ENCODE peak calls at places on chromosome 12, in seven cellular contexts. G, K, T, I, A, M and B are unnamed samples.

GRCh38 chr12:131828671-131829350 is 618 bp downstream of the MMP17 start:
- DNase-seq in G (peak), K (no peak), T (no peak), I (no peak), A (no peak), M (peak), B (no peak)

GRCh38 chr12:45502481-45502880 is 227.0 kb upstream of the ARID2 start:
- DNase-seq in G (no peak), K (no peak), T (no peak), I (no peak), A (no peak), M (no peak), B (no peak)

GRCh38 chr12:79055926-79056674 is 191.5 kb downstream of the SYT1 start:
- DNase-seq in G (no peak), K (no peak), T (peak), I (no peak), A (no peak), M (no peak), B (no peak)

GRCh38 chr12:111056618-111057521 is 136.5 kb upstream of the MYL2 start:
- DNase-seq in G (peak), K (no peak), T (no peak), I (no peak), A (peak), M (peak), B (no peak)

GRCh38 chr12:120688527-120689071 is 1.6 kb downstream of the MLEC start:
- DNase-seq in G (no peak), K (no peak), T (no peak), I (no peak), A (no peak), M (no peak), B (no peak)

GRCh38 chr12:58961166-58961565 is 40.9 kb upstream of the LRIG3 start:
- DNase-seq in G (no peak), K (no peak), T (no peak), I (no peak), A (no peak), M (no peak), B (no peak)

GRCh38 chr12:108349245-108349644 is 10.1 kb upstream of the CMKLR1 start:
- DNase-seq in G (no peak), K (no peak), T (no peak), I (no peak), A (no peak), M (no peak), B (no peak)

GRCh38 chr12:12224240-12224940 is 42.5 kb downstream of the LRP6 start:
- DNase-seq in G (no peak), K (no peak), T (no peak), I (no peak), A (no peak), M (no peak), B (no peak)

GRCh38 chr12:116319851-116320621 is 42.5 kb upstream of the MED13L start:
- DNase-seq in G (peak), K (no peak), T (no peak), I (no peak), A (no peak), M (no peak), B (no peak)
- TF ChIP-seq JUND in G (peak), K (no peak), T (no peak), I (no peak), A (no peak), M (no peak), B (no peak)

GRCh38 chr12:76310110-76310509 is 38.1 kb downstream of the BBS10 start:
- DNase-seq in G (no peak), K (no peak), T (no peak), I (no peak), A (no peak), M (no peak), B (no peak)
- TF ChIP-seq JUND in G (peak), K (no peak), T (no peak), I (no peak), A (no peak), M (no peak), B (no peak)

GRCh38 chr12:93048646-93049045 is 119.6 kb upstream of the EEA1 start:
- DNase-seq in G (no peak), K (no peak), T (no peak), I (peak), A (no peak), M (no peak), B (no peak)

GRCh38 chr12:93047118-93047517 is 118.0 kb upstream of the EEA1 start:
- DNase-seq in G (no peak), K (no peak), T (no peak), I (no peak), A (no peak), M (no peak), B (no peak)

GRCh38 chr12:93050748-93051081 is 121.6 kb upstream of the EEA1 start:
- DNase-seq in G (no peak), K (no peak), T (no peak), I (no peak), A (no peak), M (no peak), B (no peak)

GRCh38 chr12:93054021-93054420 is 124.9 kb upstream of the EEA1 start:
- DNase-seq in G (no peak), K (no peak), T (no peak), I (no peak), A (no peak), M (no peak), B (no peak)

GRCh38 chr12:93050026-93050747 is 121.1 kb upstream of the EEA1 start:
- DNase-seq in G (no peak), K (no peak), T (no peak), I (no peak), A (no peak), M (no peak), B (no peak)
- TF ChIP-seq JUND in G (peak), K (no peak), T (no peak), I (no peak), A (no peak), M (no peak), B (no peak)

DNA sequence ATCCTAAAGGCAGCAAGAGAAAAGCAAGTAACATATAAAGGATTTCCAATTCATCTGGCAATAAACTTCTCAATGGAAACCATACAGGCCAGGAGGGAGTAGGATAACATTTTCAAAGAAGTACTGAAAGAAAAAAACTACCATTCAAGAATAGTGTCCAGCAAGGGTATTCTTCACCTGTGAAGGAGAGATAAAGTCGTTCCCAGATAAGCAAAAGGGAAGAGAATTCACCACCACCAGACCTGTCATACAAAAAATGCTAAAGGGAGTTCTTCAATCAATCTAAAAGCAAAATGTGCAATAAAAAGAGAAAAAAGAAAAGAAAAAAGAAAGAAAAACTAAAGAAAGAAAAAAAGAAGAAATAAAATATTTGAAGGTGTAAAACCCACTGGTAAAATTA is 228.9 kb upstream of the AMIGO2 start:
- DNase-seq in G (no peak), K (no peak), T (no peak), I (no peak), A (no peak), M (no peak), B (no peak)
- TF ChIP-seq JUND in G (no peak), K (no peak), T (no peak), I (no peak), A (no peak), M (no peak), B (no peak)

GRCh38 chr12:57223191-57224165 is 6.0 kb upstream of the SHMT2 start:
- DNase-seq in G (no peak), K (no peak), T (no peak), I (no peak), A (no peak), M (no peak), B (no peak)
- TF ChIP-seq JUND in G (no peak), K (no peak), T (no peak), I (no peak), A (no peak), M (no peak), B (no peak)

DNA sequence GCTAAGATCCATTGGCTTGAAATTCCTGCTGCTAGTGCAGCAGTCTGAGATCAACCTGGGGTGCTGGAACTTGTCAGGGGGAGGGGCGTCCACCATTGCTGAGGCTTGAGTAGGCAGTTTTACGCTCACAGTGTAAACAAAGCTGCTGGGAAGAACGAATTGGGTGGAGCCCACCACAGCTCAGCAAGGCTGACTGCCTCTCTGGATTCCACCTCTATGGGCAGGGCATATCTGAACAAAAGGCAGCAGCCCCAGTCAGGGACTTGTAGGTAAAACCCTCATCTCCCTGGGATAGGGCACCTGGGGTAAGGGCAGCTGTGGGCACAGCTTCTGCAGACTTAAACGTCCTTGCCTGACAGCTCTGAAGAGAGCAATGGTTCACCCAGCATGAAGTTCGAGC is 191.7 kb downstream of the ALG10B start:
- DNase-seq in G (no peak), K (no peak), T (no peak), I (no peak), A (no peak), M (no peak), B (no peak)
- TF ChIP-seq JUND in G (no peak), K (no peak), T (no peak), I (no peak), A (no peak), M (no peak), B (no peak)

GRCh38 chr12:119491814-119492213 is 101.8 kb upstream of the TMEM233 start:
- DNase-seq in G (no peak), K (no peak), T (no peak), I (no peak), A (no peak), M (no peak), B (no peak)

GRCh38 chr12:119486599-119487154 is 106.9 kb upstream of the TMEM233 start:
- DNase-seq in G (peak), K (no peak), T (no peak), I (no peak), A (no peak), M (no peak), B (no peak)
- TF ChIP-seq JUND in G (no peak), K (no peak), T (no peak), I (no peak), A (no peak), M (no peak), B (no peak)

DNA sequence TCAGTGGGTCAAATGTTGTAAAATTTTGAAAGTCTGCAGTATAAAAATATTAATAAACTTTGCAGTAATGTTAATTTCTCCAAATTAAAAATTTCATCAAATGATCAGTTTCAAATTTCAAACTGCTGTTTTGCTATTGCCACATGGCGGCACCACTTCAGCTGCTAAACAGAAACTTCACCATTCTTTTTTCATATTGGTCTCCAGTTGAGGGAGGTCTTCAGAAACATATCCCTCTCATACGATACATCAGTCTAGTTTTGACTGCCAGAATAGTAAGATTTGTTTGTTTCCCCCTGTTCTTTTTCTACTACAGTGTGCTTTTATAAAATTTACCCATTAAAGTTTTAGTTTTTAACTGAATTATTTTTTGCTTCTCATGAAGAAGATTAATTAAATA is 4.2 kb upstream of the TRHDE start:
- DNase-seq in G (no peak), K (no peak), T (no peak), I (no peak), A (no peak), M (no peak), B (peak)
- TF ChIP-seq JUND in G (no peak), K (no peak), T (no peak), I (no peak), A (no peak), M (no peak), B (no peak)

GRCh38 chr12:75877588-75878381 is 153.8 kb downstream of the PHLDA1 start:
- DNase-seq in G (no peak), K (no peak), T (no peak), I (no peak), A (no peak), M (no peak), B (no peak)
- TF ChIP-seq JUND in G (no peak), K (no peak), T (no peak), I (no peak), A (no peak), M (no peak), B (no peak)

GRCh38 chr12:114916531-114916930 is 232.6 kb upstream of the TBX3 start:
- DNase-seq in G (no peak), K (no peak), T (no peak), I (no peak), A (no peak), M (no peak), B (no peak)

GRCh38 chr12:114911196-114911595 is 227.2 kb upstream of the TBX3 start:
- DNase-seq in G (no peak), K (no peak), T (no peak), I (no peak), A (no peak), M (no peak), B (no peak)

GRCh38 chr12:114912811-114913210 is 228.8 kb upstream of the TBX3 start:
- DNase-seq in G (no peak), K (no peak), T (no peak), I (no peak), A (no peak), M (no peak), B (no peak)

GRCh38 chr12:114916124-114916523 is 232.1 kb upstream of the TBX3 start:
- DNase-seq in G (no peak), K (no peak), T (no peak), I (no peak), A (no peak), M (no peak), B (no peak)

GRCh38 chr12:114913871-114914801 is 230.2 kb upstream of the TBX3 start:
- DNase-seq in G (no peak), K (no peak), T (peak), I (no peak), A (no peak), M (no peak), B (no peak)
- TF ChIP-seq JUND in G (peak), K (no peak), T (peak), I (no peak), A (no peak), M (no peak), B (no peak)